ENCODE peak calls at places on chromosome 9, in six cellular contexts. One of them, this sample, is unnamed.

GRCh38 chr9:80156725-80157124 is 585.0 kb downstream of the TLE4 start:
- DNase-seq in tibial nerve: no peak
- DNase-seq in PC-9: no peak
- DNase-seq in stimulated activated CD8-positive, alpha-beta memory T cell treated with anti-CD3 and anti-CD28 coated beads, Interleukin-2, amount 100 ng/mL, for 1 hour: no peak
- DNase-seq in HCT116: no peak
- DNase-seq in coronary artery: no peak
- DNase-seq in this sample: no peak

GRCh38 chr9:2640570-2640969 is 19.0 kb downstream of the VLDLR start:
- DNase-seq in stimulated activated CD8-positive, alpha-beta memory T cell treated with anti-CD3 and anti-CD28 coated beads, Interleukin-2, amount 100 ng/mL, for 1 hour: no peak
- DNase-seq in coronary artery: no peak
- DNase-seq in tibial nerve: no peak
- DNase-seq in PC-9: no peak
- DNase-seq in HCT116: no peak
- DNase-seq in this sample: no peak

GRCh38 chr9:72928042-72928507 is 24.8 kb downstream of the ALDH1A1 start:
- DNase-seq in tibial nerve: no peak
- DNase-seq in HCT116: no peak
- DNase-seq in coronary artery: no peak
- DNase-seq in PC-9: no peak
- DNase-seq in stimulated activated CD8-positive, alpha-beta memory T cell treated with anti-CD3 and anti-CD28 coated beads, Interleukin-2, amount 100 ng/mL, for 1 hour: no peak
- DNase-seq in this sample: no peak

GRCh38 chr9:130988400-130988747 is 20.6 kb upstream of the LAMC3 start:
- DNase-seq in HCT116: no peak
- DNase-seq in stimulated activated CD8-positive, alpha-beta memory T cell treated with anti-CD3 and anti-CD28 coated beads, Interleukin-2, amount 100 ng/mL, for 1 hour: no peak
- DNase-seq in tibial nerve: no peak
- DNase-seq in PC-9: no peak
- DNase-seq in coronary artery: no peak
- DNase-seq in this sample: no peak

GRCh38 chr9:36812556-36812955 is 221.5 kb downstream of the PAX5 start:
- DNase-seq in stimulated activated CD8-positive, alpha-beta memory T cell treated with anti-CD3 and anti-CD28 coated beads, Interleukin-2, amount 100 ng/mL, for 1 hour: no peak
- DNase-seq in HCT116: no peak
- DNase-seq in coronary artery: no peak
- DNase-seq in tibial nerve: no peak
- DNase-seq in PC-9: no peak
- DNase-seq in this sample: no peak

GRCh38 chr9:125959980-125960619 is 212.9 kb downstream of the PBX3 start:
- DNase-seq in stimulated activated CD8-positive, alpha-beta memory T cell treated with anti-CD3 and anti-CD28 coated beads, Interleukin-2, amount 100 ng/mL, for 1 hour: no peak
- DNase-seq in coronary artery: no peak
- DNase-seq in tibial nerve: no peak
- DNase-seq in PC-9: no peak
- DNase-seq in HCT116: no peak
- DNase-seq in this sample: no peak

GRCh38 chr9:2163231-2163885 is 148.2 kb downstream of the SMARCA2 start:
- DNase-seq in PC-9: no peak
- DNase-seq in stimulated activated CD8-positive, alpha-beta memory T cell treated with anti-CD3 and anti-CD28 coated beads, Interleukin-2, amount 100 ng/mL, for 1 hour: no peak
- DNase-seq in coronary artery: no peak
- DNase-seq in HCT116: no peak
- DNase-seq in tibial nerve: no peak
- DNase-seq in this sample: no peak

GRCh38 chr9:7613931-7614330 is 185.6 kb downstream of the DMAC1 start:
- DNase-seq in PC-9: no peak
- DNase-seq in tibial nerve: no peak
- DNase-seq in HCT116: no peak
- DNase-seq in coronary artery: no peak
- DNase-seq in stimulated activated CD8-positive, alpha-beta memory T cell treated with anti-CD3 and anti-CD28 coated beads, Interleukin-2, amount 100 ng/mL, for 1 hour: no peak
- DNase-seq in this sample: no peak

GRCh38 chr9:21502586-21502985 is 20.5 kb upstream of the IFNE start:
- DNase-seq in HCT116: no peak
- DNase-seq in PC-9: no peak
- DNase-seq in stimulated activated CD8-positive, alpha-beta memory T cell treated with anti-CD3 and anti-CD28 coated beads, Interleukin-2, amount 100 ng/mL, for 1 hour: no peak
- DNase-seq in coronary artery: no peak
- DNase-seq in tibial nerve: no peak
- DNase-seq in this sample: no peak

GRCh38 chr9:98479967-98480847 is 224.8 kb upstream of the TBC1D2 start:
- DNase-seq in tibial nerve: no peak
- DNase-seq in HCT116: no peak
- DNase-seq in coronary artery: no peak
- DNase-seq in PC-9: peak; percentile 83
- DNase-seq in stimulated activated CD8-positive, alpha-beta memory T cell treated with anti-CD3 and anti-CD28 coated beads, Interleukin-2, amount 100 ng/mL, for 1 hour: no peak
- DNase-seq in this sample: no peak

GRCh38 chr9:105439428-105439827 is 8.4 kb upstream of the FSD1L start:
- DNase-seq in PC-9: no peak
- DNase-seq in HCT116: no peak
- DNase-seq in coronary artery: no peak
- DNase-seq in tibial nerve: no peak
- DNase-seq in stimulated activated CD8-positive, alpha-beta memory T cell treated with anti-CD3 and anti-CD28 coated beads, Interleukin-2, amount 100 ng/mL, for 1 hour: no peak
- DNase-seq in this sample: no peak

GRCh38 chr9:127183814-127184582 is 61.6 kb upstream of the ANGPTL2 start:
- DNase-seq in coronary artery: no peak
- DNase-seq in HCT116: no peak
- DNase-seq in tibial nerve: peak; percentile 63
- DNase-seq in stimulated activated CD8-positive, alpha-beta memory T cell treated with anti-CD3 and anti-CD28 coated beads, Interleukin-2, amount 100 ng/mL, for 1 hour: no peak
- DNase-seq in PC-9: no peak
- DNase-seq in this sample: no peak

GRCh38 chr9:113056191-113057106 is at the start of gene ZFP37:
- DNase-seq in coronary artery: peak; percentile 96
- DNase-seq in PC-9: peak; percentile 61
- DNase-seq in tibial nerve: peak; percentile 90
- DNase-seq in stimulated activated CD8-positive, alpha-beta memory T cell treated with anti-CD3 and anti-CD28 coated beads, Interleukin-2, amount 100 ng/mL, for 1 hour: peak; percentile 57
- DNase-seq in HCT116: peak; percentile 72
- DNase-seq in this sample: peak; percentile 76

GRCh38 chr9:119302988-119303698 is 66.1 kb downstream of the BRINP1 start:
- DNase-seq in PC-9: no peak
- DNase-seq in coronary artery: no peak
- DNase-seq in tibial nerve: no peak
- DNase-seq in HCT116: no peak
- DNase-seq in stimulated activated CD8-positive, alpha-beta memory T cell treated with anti-CD3 and anti-CD28 coated beads, Interleukin-2, amount 100 ng/mL, for 1 hour: no peak
- DNase-seq in this sample: no peak

GRCh38 chr9:86281577-86282076 is 711 bp downstream of the ISCA1 start:
- DNase-seq in PC-9: peak; percentile 63
- DNase-seq in HCT116: no peak
- DNase-seq in tibial nerve: no peak
- DNase-seq in stimulated activated CD8-positive, alpha-beta memory T cell treated with anti-CD3 and anti-CD28 coated beads, Interleukin-2, amount 100 ng/mL, for 1 hour: no peak
- DNase-seq in coronary artery: no peak
- DNase-seq in this sample: no peak

GRCh38 chr9:2478421-2478820 is 143.2 kb upstream of the VLDLR start:
- DNase-seq in stimulated activated CD8-positive, alpha-beta memory T cell treated with anti-CD3 and anti-CD28 coated beads, Interleukin-2, amount 100 ng/mL, for 1 hour: no peak
- DNase-seq in tibial nerve: no peak
- DNase-seq in coronary artery: no peak
- DNase-seq in HCT116: no peak
- DNase-seq in PC-9: peak; percentile 51
- DNase-seq in this sample: peak; percentile 40

GRCh38 chr9:82052081-82052480 is 63.5 kb downstream of the SPATA31D1 start:
- DNase-seq in HCT116: no peak
- DNase-seq in coronary artery: no peak
- DNase-seq in PC-9: no peak
- DNase-seq in stimulated activated CD8-positive, alpha-beta memory T cell treated with anti-CD3 and anti-CD28 coated beads, Interleukin-2, amount 100 ng/mL, for 1 hour: no peak
- DNase-seq in tibial nerve: no peak
- DNase-seq in this sample: no peak

GRCh38 chr9:36935768-36936497 is 98.1 kb downstream of the PAX5 start:
- DNase-seq in coronary artery: peak; percentile 54
- DNase-seq in stimulated activated CD8-positive, alpha-beta memory T cell treated with anti-CD3 and anti-CD28 coated beads, Interleukin-2, amount 100 ng/mL, for 1 hour: no peak
- DNase-seq in tibial nerve: no peak
- DNase-seq in HCT116: no peak
- DNase-seq in PC-9: no peak
- DNase-seq in this sample: no peak

GRCh38 chr9:20732118-20732517 is 48.1 kb downstream of the FOCAD start:
- DNase-seq in coronary artery: no peak
- DNase-seq in PC-9: peak; percentile 81
- DNase-seq in HCT116: no peak
- DNase-seq in stimulated activated CD8-positive, alpha-beta memory T cell treated with anti-CD3 and anti-CD28 coated beads, Interleukin-2, amount 100 ng/mL, for 1 hour: no peak
- DNase-seq in tibial nerve: no peak
- DNase-seq in this sample: peak; percentile 17

GRCh38 chr9:35798658-35799366 is 7.4 kb downstream of the NPR2 start:
- DNase-seq in PC-9: peak; percentile 58
- DNase-seq in tibial nerve: no peak
- DNase-seq in stimulated activated CD8-positive, alpha-beta memory T cell treated with anti-CD3 and anti-CD28 coated beads, Interleukin-2, amount 100 ng/mL, for 1 hour: no peak
- DNase-seq in HCT116: no peak
- DNase-seq in coronary artery: peak; percentile 57
- DNase-seq in this sample: peak; percentile 61

GRCh38 chr9:129610193-129610472 is 10.8 kb downstream of the C9orf50 start:
- DNase-seq in PC-9: no peak
- DNase-seq in coronary artery: no peak
- DNase-seq in tibial nerve: no peak
- DNase-seq in HCT116: no peak
- DNase-seq in stimulated activated CD8-positive, alpha-beta memory T cell treated with anti-CD3 and anti-CD28 coated beads, Interleukin-2, amount 100 ng/mL, for 1 hour: no peak
- DNase-seq in this sample: no peak

GRCh38 chr9:72137697-72138365 is 11.4 kb upstream of the GDA start:
- DNase-seq in stimulated activated CD8-positive, alpha-beta memory T cell treated with anti-CD3 and anti-CD28 coated beads, Interleukin-2, amount 100 ng/mL, for 1 hour: no peak
- DNase-seq in PC-9: no peak
- DNase-seq in HCT116: no peak
- DNase-seq in coronary artery: no peak
- DNase-seq in tibial nerve: no peak
- DNase-seq in this sample: no peak

GRCh38 chr9:93098236-93098946 is 2.4 kb downstream of the CARD19 start:
- DNase-seq in PC-9: peak; percentile 89
- DNase-seq in stimulated activated CD8-positive, alpha-beta memory T cell treated with anti-CD3 and anti-CD28 coated beads, Interleukin-2, amount 100 ng/mL, for 1 hour: no peak
- DNase-seq in tibial nerve: peak; percentile 72
- DNase-seq in coronary artery: peak; percentile 96
- DNase-seq in HCT116: peak; percentile 65
- DNase-seq in this sample: peak; percentile 95

GRCh38 chr9:127121628-127122175 is 733 bp downstream of the ANGPTL2 start:
- DNase-seq in HCT116: no peak
- DNase-seq in tibial nerve: no peak
- DNase-seq in PC-9: no peak
- DNase-seq in stimulated activated CD8-positive, alpha-beta memory T cell treated with anti-CD3 and anti-CD28 coated beads, Interleukin-2, amount 100 ng/mL, for 1 hour: no peak
- DNase-seq in coronary artery: peak; percentile 75
- DNase-seq in this sample: no peak

GRCh38 chr9:90774682-90775081 is 26.9 kb upstream of the SYK start:
- DNase-seq in PC-9: no peak
- DNase-seq in HCT116: no peak
- DNase-seq in stimulated activated CD8-positive, alpha-beta memory T cell treated with anti-CD3 and anti-CD28 coated beads, Interleukin-2, amount 100 ng/mL, for 1 hour: no peak
- DNase-seq in coronary artery: no peak
- DNase-seq in tibial nerve: no peak
- DNase-seq in this sample: no peak

GRCh38 chr9:74147906-74148305 is 349.2 kb upstream of the RORB start:
- DNase-seq in HCT116: no peak
- DNase-seq in PC-9: no peak
- DNase-seq in stimulated activated CD8-positive, alpha-beta memory T cell treated with anti-CD3 and anti-CD28 coated beads, Interleukin-2, amount 100 ng/mL, for 1 hour: no peak
- DNase-seq in tibial nerve: no peak
- DNase-seq in coronary artery: no peak
- DNase-seq in this sample: no peak

GRCh38 chr9:4086119-4087088 is 213.5 kb downstream of the GLIS3 start:
- DNase-seq in tibial nerve: no peak
- DNase-seq in stimulated activated CD8-positive, alpha-beta memory T cell treated with anti-CD3 and anti-CD28 coated beads, Interleukin-2, amount 100 ng/mL, for 1 hour: no peak
- DNase-seq in HCT116: no peak
- DNase-seq in coronary artery: no peak
- DNase-seq in PC-9: no peak
- DNase-seq in this sample: no peak

GRCh38 chr9:37032713-37033112 is 1.4 kb downstream of the PAX5 start:
- DNase-seq in HCT116: no peak
- DNase-seq in PC-9: no peak
- DNase-seq in stimulated activated CD8-positive, alpha-beta memory T cell treated with anti-CD3 and anti-CD28 coated beads, Interleukin-2, amount 100 ng/mL, for 1 hour: no peak
- DNase-seq in tibial nerve: no peak
- DNase-seq in coronary artery: peak; percentile 52
- DNase-seq in this sample: no peak

GRCh38 chr9:114761515-114761914 is 44.3 kb downstream of the TNFSF15 start:
- DNase-seq in tibial nerve: no peak
- DNase-seq in HCT116: no peak
- DNase-seq in coronary artery: no peak
- DNase-seq in PC-9: no peak
- DNase-seq in stimulated activated CD8-positive, alpha-beta memory T cell treated with anti-CD3 and anti-CD28 coated beads, Interleukin-2, amount 100 ng/mL, for 1 hour: no peak
- DNase-seq in this sample: no peak

GRCh38 chr9:114308361-114308950 is 14.4 kb upstream of the ORM1 start:
- DNase-seq in tibial nerve: no peak
- DNase-seq in stimulated activated CD8-positive, alpha-beta memory T cell treated with anti-CD3 and anti-CD28 coated beads, Interleukin-2, amount 100 ng/mL, for 1 hour: no peak
- DNase-seq in coronary artery: peak; percentile 57
- DNase-seq in HCT116: no peak
- DNase-seq in PC-9: no peak
- DNase-seq in this sample: peak; percentile 31

GRCh38 chr9:37371565-37372464 is 50.7 kb upstream of the GRHPR start:
- DNase-seq in stimulated activated CD8-positive, alpha-beta memory T cell treated with anti-CD3 and anti-CD28 coated beads, Interleukin-2, amount 100 ng/mL, for 1 hour: no peak
- DNase-seq in PC-9: no peak
- DNase-seq in HCT116: no peak
- DNase-seq in tibial nerve: no peak
- DNase-seq in coronary artery: no peak
- DNase-seq in this sample: no peak

GRCh38 chr9:133420392-133420827 is 1.8 kb upstream of the ADAMTS13 start:
- DNase-seq in HCT116: no peak
- DNase-seq in tibial nerve: no peak
- DNase-seq in coronary artery: no peak
- DNase-seq in stimulated activated CD8-positive, alpha-beta memory T cell treated with anti-CD3 and anti-CD28 coated beads, Interleukin-2, amount 100 ng/mL, for 1 hour: no peak
- DNase-seq in PC-9: no peak
- DNase-seq in this sample: no peak

This sample was measured in SJSA1.